ENCODE peak calls at places on chromosomes 1 and 21, in nine cellular contexts. N is immature natural killer cell; D is adrenal gland; J is RWPE1; X is fibroblast of pulmonary artery; V is activated CD8-positive, alpha-beta T cell treated with anti-CD3 and anti-CD28 coated beads for 36 hours; C is caudate nucleus; O is left kidney; Q is A549. G is an unnamed sample.

GRCh38 chr21:35059742-35060141 is 10.6 kb upstream of the RUNX1 start:
- DNase-seq in N (no peak), D (no peak), J (no peak), X (no peak), V (no peak), C (no peak), O (no peak), Q (no peak), G (no peak)

GRCh38 chr1:51427438-51427837 is 91.6 kb downstream of the EPS15 start:
- DNase-seq in N (no peak), D (no peak), J (no peak), X (no peak), V (no peak), C (no peak), O (no peak), Q (no peak), G (no peak)

GRCh38 chr1:24705260-24706073 is 39.8 kb upstream of the CLIC4 start:
- DNase-seq in N (peak; percentile 25), D (peak; percentile 65), J (peak; percentile 96), X (peak; percentile 99), V (peak; percentile 49), C (peak; percentile 59), O (peak; percentile 91), Q (peak; percentile 91), G (peak; percentile 77)

GRCh38 chr1:241591317-241591716 is 48.9 kb downstream of the CHML start:
- DNase-seq in N (no peak), D (no peak), J (peak; percentile 61), X (no peak), V (no peak), C (no peak), O (peak; percentile 22), Q (peak; percentile 50), G (no peak)

GRCh38 chr1:37482796-37483744 is 8.7 kb downstream of the ZC3H12A start:
- DNase-seq in N (no peak), D (peak; percentile 27), J (no peak), X (no peak), V (no peak), C (no peak), O (no peak), Q (no peak), G (no peak)

GRCh38 chr1:153608742-153609584 is 4.0 kb downstream of the S100A16 start:
- DNase-seq in N (no peak), D (peak; percentile 73), J (peak; percentile 97), X (peak; percentile 97), V (no peak), C (peak; percentile 31), O (peak; percentile 82), Q (peak; percentile 98), G (peak; percentile 82)

GRCh38 chr1:214615871-214616270 is 12.9 kb downstream of the CENPF start:
- DNase-seq in N (no peak), D (no peak), J (no peak), X (peak; percentile 72), V (no peak), C (no peak), O (no peak), Q (no peak), G (no peak)

GRCh38 chr1:223230161-223230881 is 87.3 kb upstream of the TLR5 start:
- DNase-seq in N (peak; percentile 11), D (no peak), J (peak; percentile 72), X (peak; percentile 51), V (peak; percentile 50), C (no peak), O (no peak), Q (no peak), G (no peak)

GRCh38 chr1:58919986-58920376 is 136.1 kb upstream of the JUN start:
- DNase-seq in N (no peak), D (no peak), J (no peak), X (no peak), V (no peak), C (no peak), O (no peak), Q (no peak), G (peak; percentile 90)

GRCh38 chr21:37166733-37167132 is 93.7 kb downstream of the TTC3 start:
- DNase-seq in N (peak; percentile 21), D (no peak), J (peak; percentile 7), X (peak; percentile 28), V (no peak), C (no peak), O (peak; percentile 60), Q (no peak), G (peak; percentile 35)

GRCh38 chr1:156807627-156808026 is 9.0 kb downstream of the SH2D2A start:
- DNase-seq in N (peak; percentile 56), D (no peak), J (no peak), X (no peak), V (peak; percentile 77), C (no peak), O (no peak), Q (no peak), G (peak; percentile 45)

G was measured in NB4.